ENCODE peak calls at places on chromosomes 3 and 15, in six cellular contexts. Z is BE2C, X is lower lobe of right lung, I is foreskin fibroblast, L is cardiac fibroblast, M is HCT116. U is an unnamed sample.

GRCh38 chr15:62845239-62846126 is 197.1 kb upstream of the TPM1 start:
- DNase-seq in Z (no peak), X (no peak), I (peak), L (peak), M (no peak), U (no peak)

GRCh38 chr3:193737191-193737751 is 144.3 kb downstream of the OPA1 start:
- DNase-seq in Z (no peak), X (no peak), I (no peak), L (no peak), M (no peak), U (no peak)

GRCh38 chr15:78084359-78084750 is 6.8 kb upstream of the TBC1D2B start:
- DNase-seq in Z (no peak), X (no peak), I (no peak), L (no peak), M (no peak), U (no peak)

GRCh38 chr15:78061963-78062427 is 15.5 kb downstream of the TBC1D2B start:
- DNase-seq in Z (no peak), X (no peak), I (no peak), L (peak), M (no peak), U (no peak)

GRCh38 chr15:94412979-94413741 is 181.8 kb downstream of the MCTP2 start:
- DNase-seq in Z (no peak), X (no peak), I (no peak), L (peak), M (peak), U (no peak)

GRCh38 chr15:63255485-63255990 is 21.9 kb upstream of the APH1B start:
- DNase-seq in Z (no peak), X (no peak), I (no peak), L (no peak), M (no peak), U (no peak)

GRCh38 chr3:52983336-52983807 is 62.5 kb downstream of the SFMBT1 start:
- DNase-seq in Z (no peak), X (no peak), I (no peak), L (no peak), M (no peak), U (no peak)

GRCh38 chr15:77346637-77347036 is 73.3 kb downstream of the PEAK1 start:
- DNase-seq in Z (no peak), X (no peak), I (no peak), L (no peak), M (no peak), U (no peak)

GRCh38 chr15:39680868-39681267 is 100.0 kb downstream of the THBS1 start:
- DNase-seq in Z (no peak), X (no peak), I (no peak), L (peak), M (no peak), U (no peak)

GRCh38 chr3:150355581-150355980 is 52.5 kb upstream of the TSC22D2 start:
- DNase-seq in Z (no peak), X (no peak), I (no peak), L (no peak), M (no peak), U (no peak)

GRCh38 chr15:80207887-80208286 is 44.1 kb downstream of the CTXND1 start:
- DNase-seq in Z (no peak), X (no peak), I (peak), L (peak), M (no peak), U (no peak)

GRCh38 chr15:65032823-65033537 is 3.5 kb upstream of the MTFMT start:
- DNase-seq in Z (peak), X (peak), I (peak), L (peak), M (peak), U (no peak)

GRCh38 chr15:66848116-66848515 is 146.1 kb downstream of the SMAD6 start:
- DNase-seq in Z (no peak), X (no peak), I (no peak), L (no peak), M (no peak), U (no peak)

GRCh38 chr3:142944346-142944745 is 19.1 kb downstream of the PAQR9 start:
- DNase-seq in Z (no peak), X (no peak), I (no peak), L (no peak), M (no peak), U (no peak)

GRCh38 chr15:99253381-99254090 is 2.3 kb downstream of the LRRC28 start:
- DNase-seq in Z (no peak), X (no peak), I (peak), L (peak), M (no peak), U (peak)

GRCh38 chr3:194455481-194455880 is 31.3 kb downstream of the ATP13A3 start:
- DNase-seq in Z (no peak), X (no peak), I (no peak), L (no peak), M (no peak), U (no peak)

GRCh38 chr3:27034255-27034654 is 334.9 kb downstream of the NEK10 start:
- DNase-seq in Z (no peak), X (no peak), I (no peak), L (no peak), M (no peak), U (no peak)

GRCh38 chr15:40091861-40092415 is 16.7 kb downstream of the BMF start:
- DNase-seq in Z (no peak), X (no peak), I (no peak), L (no peak), M (no peak), U (no peak)

GRCh38 chr3:51970606-51971300 is 3.1 kb downstream of the ABHD14B start:
- DNase-seq in Z (no peak), X (no peak), I (no peak), L (no peak), M (no peak), U (no peak)

GRCh38 chr3:151367448-151367847 is 17.1 kb downstream of the P2RY12 start:
- DNase-seq in Z (no peak), X (no peak), I (no peak), L (no peak), M (no peak), U (no peak)

GRCh38 chr3:20043398-20043797 is 3.2 kb downstream of the KAT2B start:
- DNase-seq in Z (peak), X (peak), I (no peak), L (peak), M (no peak), U (no peak)

GRCh38 chr15:68201879-68202261 is 3.3 kb downstream of the CALML4 start:
- DNase-seq in Z (no peak), X (no peak), I (no peak), L (no peak), M (no peak), U (no peak)

GRCh38 chr3:133292251-133292650 is 107.6 kb upstream of the BFSP2 start:
- DNase-seq in Z (no peak), X (no peak), I (no peak), L (no peak), M (no peak), U (no peak)

GRCh38 chr15:60793656-60794055 is 314.7 kb upstream of the ICE2 start:
- DNase-seq in Z (no peak), X (no peak), I (no peak), L (no peak), M (no peak), U (no peak)

GRCh38 chr3:33392703-33393125 is 47.5 kb downstream of the UBP1 start:
- DNase-seq in Z (no peak), X (no peak), I (peak), L (peak), M (peak), U (peak)

GRCh38 chr3:174791161-174791560 is 68.0 kb upstream of the NAALADL2 start:
- DNase-seq in Z (no peak), X (no peak), I (no peak), L (no peak), M (no peak), U (no peak)

GRCh38 chr3:188553569-188553968 is 399.6 kb downstream of the LPP start:
- DNase-seq in Z (no peak), X (no peak), I (no peak), L (no peak), M (no peak), U (no peak)

GRCh38 chr3:6807967-6808588 is 52.8 kb upstream of the GRM7 start:
- DNase-seq in Z (no peak), X (no peak), I (no peak), L (no peak), M (no peak), U (no peak)

GRCh38 chr3:61560452-61561373 is 658 bp upstream of the PTPRG start:
- DNase-seq in Z (peak), X (peak), I (peak), L (peak), M (peak), U (peak)

GRCh38 chr3:157398598-157398997 is 38.1 kb upstream of the PTX3 start:
- DNase-seq in Z (no peak), X (no peak), I (no peak), L (no peak), M (no peak), U (no peak)

GRCh38 chr15:32828507-32829186 is 110.8 kb downstream of the GREM1 start:
- DNase-seq in Z (no peak), X (no peak), I (peak), L (peak), M (no peak), U (no peak)

GRCh38 chr15:37941779-37942178 is 7.3 kb downstream of the TMCO5A start:
- DNase-seq in Z (no peak), X (no peak), I (no peak), L (no peak), M (no peak), U (no peak)

GRCh38 chr3:192879346-192880031 is 38.2 kb downstream of the MB21D2 start:
- DNase-seq in Z (no peak), X (no peak), I (peak), L (peak), M (peak), U (peak)

GRCh38 chr3:73766599-73767378 is 142.0 kb upstream of the PDZRN3 start:
- DNase-seq in Z (no peak), X (no peak), I (peak), L (peak), M (no peak), U (peak)

GRCh38 chr15:98769867-98770266 is 121.5 kb downstream of the IGF1R start:
- DNase-seq in Z (no peak), X (no peak), I (no peak), L (no peak), M (no peak), U (no peak)

GRCh38 chr15:43209059-43209824 is 11.6 kb downstream of the EPB42 start:
- DNase-seq in Z (no peak), X (no peak), I (no peak), L (no peak), M (no peak), U (no peak)

GRCh38 chr15:65289261-65289854 is 2.7 kb upstream of the PARP16 start:
- DNase-seq in Z (no peak), X (no peak), I (no peak), L (no peak), M (no peak), U (no peak)

GRCh38 chr15:26580943-26581342 is 191.9 kb downstream of the GABRB3 start:
- DNase-seq in Z (no peak), X (no peak), I (no peak), L (no peak), M (no peak), U (no peak)

DNA sequence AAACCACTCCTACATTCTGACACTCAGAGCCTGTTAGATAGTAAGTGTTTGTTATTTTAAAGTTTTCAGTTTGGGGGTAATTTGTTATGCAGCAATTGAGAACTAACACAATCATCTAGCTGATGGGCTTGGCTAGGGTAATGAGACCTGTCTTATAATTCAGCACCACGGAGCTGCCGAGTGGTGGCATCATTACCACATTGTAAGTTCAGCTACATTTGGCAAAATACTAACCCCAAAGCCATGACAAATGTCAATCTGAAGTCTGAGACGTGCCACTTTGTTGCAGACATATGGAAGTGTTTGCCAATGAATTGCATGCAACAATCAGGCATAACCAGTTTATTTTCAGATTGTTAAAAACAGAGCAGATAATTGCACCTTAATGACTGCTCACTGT is 52.7 kb downstream of the KLHL6 start:
- DNase-seq in Z (peak), X (no peak), I (no peak), L (peak), M (no peak), U (no peak)
- H3K4me3 ChIP-seq in Z (no peak), X (no peak), I (no peak), L (no peak), M (no peak), U (no peak)

DNA sequence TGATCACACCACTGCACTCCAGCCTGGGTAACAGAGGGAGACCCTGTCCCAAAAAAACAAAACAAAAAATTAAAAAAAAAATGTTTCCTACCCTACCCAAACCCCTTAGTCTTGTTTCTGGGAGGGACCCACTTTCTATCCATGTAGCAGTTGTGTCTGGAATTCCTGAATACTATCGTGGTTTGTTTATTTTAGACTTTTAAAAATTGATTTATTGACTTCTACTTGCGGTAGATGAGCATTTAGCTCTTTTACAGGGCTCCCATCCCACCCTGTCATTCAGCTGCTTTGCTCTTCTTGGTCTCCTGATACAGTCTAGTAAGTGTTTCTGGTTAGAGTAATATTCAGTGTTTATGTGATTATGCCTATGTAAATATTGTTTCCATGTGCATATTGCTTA is 68.8 kb downstream of the NR1D2 start:
- DNase-seq in Z (no peak), X (no peak), I (no peak), L (no peak), M (no peak), U (no peak)
- H3K4me3 ChIP-seq in Z (no peak), X (no peak), I (no peak), L (no peak), M (no peak), U (no peak)

GRCh38 chr15:90558182-90558581 is 28.5 kb downstream of the CRTC3 start:
- DNase-seq in Z (peak), X (no peak), I (no peak), L (no peak), M (no peak), U (no peak)

GRCh38 chr15:90559119-90559518 is 29.4 kb downstream of the CRTC3 start:
- DNase-seq in Z (no peak), X (no peak), I (no peak), L (no peak), M (no peak), U (no peak)

GRCh38 chr15:90562669-90563068 is 32.9 kb downstream of the CRTC3 start:
- DNase-seq in Z (no peak), X (no peak), I (no peak), L (no peak), M (no peak), U (no peak)

GRCh38 chr15:90561344-90562244 is 31.9 kb downstream of the CRTC3 start:
- DNase-seq in Z (no peak), X (no peak), I (no peak), L (peak), M (no peak), U (no peak)

DNA sequence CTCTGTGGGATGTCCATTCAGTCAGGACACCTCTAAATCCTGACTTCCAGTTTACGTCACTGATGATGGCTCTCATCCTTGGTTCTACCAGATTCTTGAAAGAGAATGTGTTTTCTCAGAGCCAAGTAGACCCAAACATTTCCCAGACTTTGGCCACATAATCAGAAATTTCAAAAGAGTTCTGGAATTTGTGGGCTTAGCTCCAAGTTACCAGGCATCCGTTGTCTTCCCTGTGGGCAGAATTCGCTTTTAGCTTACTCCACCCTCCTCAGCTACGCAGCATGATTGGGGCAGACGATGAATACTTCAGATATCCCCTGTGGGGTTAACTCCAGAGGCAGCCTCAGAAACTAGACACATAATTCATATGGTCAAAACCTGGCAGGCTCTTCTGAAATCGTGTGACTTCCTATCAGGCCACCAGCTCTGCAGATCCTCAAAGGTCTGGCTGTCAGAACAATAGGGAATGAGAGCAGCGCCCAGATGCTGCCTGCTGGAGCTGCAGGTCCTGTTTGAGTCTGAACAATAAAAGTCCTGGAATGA is 30.6 kb downstream of the CRTC3 start:
- DNase-seq in Z (peak), X (no peak), I (peak), L (peak), M (no peak), U (peak)
- H3K4me3 ChIP-seq in Z (no peak), X (no peak), I (no peak), L (no peak), M (no peak), U (no peak)

GRCh38 chr3:120678331-120678845 is 3.7 kb downstream of the HGD start:
- DNase-seq in Z (peak), X (no peak), I (peak), L (peak), M (no peak), U (peak)
- H3K4me3 ChIP-seq in Z (no peak), X (peak), I (no peak), L (peak), M (no peak), U (no peak)

DNA sequence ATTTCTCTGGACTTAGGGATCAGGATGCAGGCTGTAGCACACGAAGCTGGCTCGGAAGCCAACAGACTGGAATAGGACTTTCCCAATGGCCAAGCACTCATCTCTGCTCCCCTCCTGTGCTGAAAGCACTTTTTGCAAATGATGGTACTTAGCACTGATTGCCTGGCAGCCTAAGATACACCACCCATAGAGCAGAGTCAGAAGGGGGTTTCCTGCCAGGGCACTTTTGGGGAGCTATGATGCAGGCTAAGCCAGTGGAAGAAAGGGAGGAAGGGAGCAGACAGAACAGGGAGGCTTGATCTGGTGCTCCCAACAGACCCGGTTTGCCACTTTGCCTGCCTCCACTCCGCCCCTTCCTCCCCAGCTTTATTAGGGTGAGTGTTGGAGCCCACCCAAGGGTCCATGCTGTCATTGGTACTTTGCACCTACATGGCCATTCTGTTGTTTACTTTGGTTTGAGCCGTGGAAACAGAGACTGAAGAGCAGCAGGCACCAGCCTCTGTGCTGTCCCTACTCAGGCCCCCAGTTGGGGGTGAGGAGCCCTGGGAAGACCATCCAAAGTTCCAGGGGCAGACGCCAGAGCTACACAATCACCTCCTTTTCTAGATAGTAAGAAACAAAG is 15.9 kb downstream of the BSN start:
- DNase-seq in Z (no peak), X (no peak), I (no peak), L (no peak), M (no peak), U (no peak)
- H3K4me3 ChIP-seq in Z (no peak), X (no peak), I (no peak), L (no peak), M (no peak), U (no peak)

GRCh38 chr3:65158023-65158422 is 470.2 kb upstream of the ADAMTS9 start:
- DNase-seq in Z (no peak), X (no peak), I (no peak), L (no peak), M (no peak), U (no peak)
- H3K4me3 ChIP-seq in Z (no peak), X (no peak), I (no peak), L (no peak), M (no peak), U (no peak)

DNA sequence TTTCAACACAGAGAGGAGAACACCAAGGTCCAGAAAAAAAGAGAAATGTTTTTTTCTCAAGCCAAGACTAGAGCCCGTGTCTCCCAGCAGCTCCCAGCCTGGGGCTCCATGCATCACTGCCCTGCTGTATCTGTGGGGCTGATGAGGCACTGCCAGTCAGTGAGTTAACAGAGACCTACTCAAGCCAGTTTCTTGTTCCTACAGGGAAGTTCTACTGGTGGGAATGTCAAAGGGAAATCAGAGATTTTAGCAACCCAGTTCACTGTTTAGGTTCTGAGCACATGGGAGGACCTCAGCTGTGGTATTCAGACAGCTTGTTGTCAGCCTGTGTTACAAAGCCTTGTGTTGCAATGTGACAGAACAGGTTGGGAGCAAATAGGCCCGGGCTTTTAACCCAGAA is 234.3 kb downstream of the TLE3 start:
- DNase-seq in Z (no peak), X (no peak), I (no peak), L (no peak), M (no peak), U (no peak)
- H3K4me3 ChIP-seq in Z (no peak), X (no peak), I (no peak), L (no peak), M (no peak), U (no peak)

U was measured in HFF-Myc.